ENCODE peak calls at places on chromosomes 16 and 17, in four cellular contexts. C is heart right ventricle, A is HTR-8/SVneo, M is H7. O is an unnamed sample.
A peak's percentile ranks its signal among the peaks of the same experiment; 100 is the strongest.

GRCh38 chr17:3544365-3544764 is 13.2 kb downstream of the TRPV3 start:
- DNase-seq in C (no peak), A (no peak), M (peak; percentile 52), O (peak; percentile 46)

GRCh38 chr16:17101646-17102045 is 369.1 kb downstream of the XYLT1 start:
- DNase-seq in C (no peak), A (no peak), M (peak; percentile 43), O (no peak)

GRCh38 chr17:7586673-7587419 is 3.0 kb downstream of the SOX15 start:
- DNase-seq in C (no peak), A (no peak), M (peak; percentile 67), O (peak; percentile 65)

GRCh38 chr17:66123163-66123562 is 68.8 kb downstream of the CEP112 start:
- DNase-seq in C (no peak), A (no peak), M (peak; percentile 14), O (no peak)

GRCh38 chr17:64240741-64241347 is 22.2 kb downstream of the TEX2 start:
- DNase-seq in C (peak; percentile 34), A (no peak), M (no peak), O (no peak)

GRCh38 chr16:22933173-22933572 is 119.2 kb downstream of the HS3ST2 start:
- DNase-seq in C (peak; percentile 24), A (no peak), M (no peak), O (no peak)

GRCh38 chr16:2194852-2195315 is 1.5 kb downstream of the CASKIN1 start:
- DNase-seq in C (no peak), A (peak; percentile 65), M (peak; percentile 95), O (peak; percentile 98)

GRCh38 chr16:89565256-89565505 is 4.7 kb downstream of the RPL13 start:
- DNase-seq in C (no peak), A (no peak), M (peak; percentile 90), O (no peak)

GRCh38 chr17:18248300-18248731 is 10.2 kb downstream of the FLII start:
- DNase-seq in C (peak; percentile 51), A (peak; percentile 96), M (peak; percentile 94), O (peak; percentile 99)

GRCh38 chr17:66426397-66427033 is 124.1 kb downstream of the PRKCA start:
- DNase-seq in C (no peak), A (peak; percentile 54), M (peak; percentile 55), O (no peak)

GRCh38 chr16:47061204-47061603 is 82.5 kb downstream of the NETO2 start:
- DNase-seq in C (no peak), A (no peak), M (no peak), O (no peak)

GRCh38 chr17:48149174-48150106 is 41.9 kb downstream of the SNX11 start:
- DNase-seq in C (no peak), A (no peak), M (peak; percentile 56), O (no peak)

GRCh38 chr17:68161644-68162428 is 86.0 kb upstream of the AMZ2 start:
- DNase-seq in C (peak; percentile 20), A (no peak), M (no peak), O (no peak)

GRCh38 chr17:48907713-48908046 is 527 bp upstream of the UBE2Z start:
- DNase-seq in C (no peak), A (no peak), M (no peak), O (peak; percentile 91)

GRCh38 chr17:78992542-78993212 is 13.0 kb upstream of the LGALS3BP start:
- DNase-seq in C (peak; percentile 3), A (no peak), M (no peak), O (peak; percentile 32)

GRCh38 chr17:992933-993332 is 4.0 kb upstream of the TIMM22 start:
- DNase-seq in C (no peak), A (no peak), M (peak; percentile 35), O (peak; percentile 41)

GRCh38 chr16:49986351-49987124 is 38.5 kb upstream of the CNEP1R1 start:
- DNase-seq in C (no peak), A (no peak), M (peak; percentile 33), O (no peak)

GRCh38 chr17:44733753-44734152 is 25.0 kb upstream of the ADAM11 start:
- DNase-seq in C (no peak), A (peak; percentile 48), M (peak; percentile 79), O (no peak)

GRCh38 chr17:522912-523311 is 170.3 kb upstream of the RPH3AL start:
- DNase-seq in C (no peak), A (no peak), M (peak; percentile 54), O (no peak)

GRCh38 chr16:10338426-10338825 is 47.4 kb upstream of the ATF7IP2 start:
- DNase-seq in C (peak; percentile 15), A (no peak), M (no peak), O (no peak)

GRCh38 chr17:68291836-68292688 is 767 bp downstream of the ARSG start:
- DNase-seq in C (peak; percentile 77), A (peak; percentile 88), M (peak; percentile 88), O (peak; percentile 98)

GRCh38 chr16:87956169-87956770 is 5.0 kb downstream of the BANP start:
- DNase-seq in C (no peak), A (no peak), M (peak; percentile 51), O (peak; percentile 93)

GRCh38 chr17:41486809-41487530 is 2.7 kb downstream of the KRT36 start:
- DNase-seq in C (no peak), A (no peak), M (peak; percentile 93), O (no peak)

GRCh38 chr16:8962393-8963009 is 1.2 kb downstream of the USP7 start:
- DNase-seq in C (peak; percentile 18), A (no peak), M (peak; percentile 80), O (peak; percentile 70)

GRCh38 chr17:65278050-65278819 is 141.1 kb downstream of the RGS9 start:
- DNase-seq in C (peak; percentile 16), A (peak; percentile 94), M (peak; percentile 84), O (peak; percentile 87)

GRCh38 chr17:44827863-44828262 is 2.2 kb downstream of the GJC1 start:
- DNase-seq in C (no peak), A (no peak), M (no peak), O (no peak)

GRCh38 chr17:44820631-44821196 is 9.4 kb downstream of the GJC1 start:
- DNase-seq in C (no peak), A (peak; percentile 89), M (no peak), O (peak; percentile 92)

GRCh38 chr16:62201911-62202310 is 165.7 kb upstream of the CDH8 start:
- DNase-seq in C (no peak), A (no peak), M (no peak), O (no peak)

GRCh38 chr16:35687071-35687470 is 2227.7 kb downstream of the TP53TG3F start:
- DNase-seq in C (no peak), A (no peak), M (no peak), O (no peak)

GRCh38 chr17:77345260-77345910 is 204.6 kb downstream of the SEC14L1 start:
- DNase-seq in C (no peak), A (no peak), M (peak; percentile 23), O (peak; percentile 29)

GRCh38 chr16:73610160-73610559 is 562.2 kb upstream of the ZFHX3 start:
- DNase-seq in C (no peak), A (no peak), M (no peak), O (no peak)

GRCh38 chr17:79842136-79842655 is 3.0 kb upstream of the CBX4 start:
- DNase-seq in C (no peak), A (no peak), M (peak; percentile 86), O (no peak)

GRCh38 chr17:66347661-66348604 is 45.5 kb downstream of the PRKCA start:
- DNase-seq in C (no peak), A (no peak), M (no peak), O (no peak)

GRCh38 chr17:71592431-71592830 is 528.4 kb upstream of the SOX9 start:
- DNase-seq in C (no peak), A (no peak), M (no peak), O (no peak)

GRCh38 chr17:8185580-8186445 is 4.2 kb downstream of the BORCS6 start:
- DNase-seq in C (peak; percentile 90), A (peak; percentile 82), M (peak; percentile 89), O (peak; percentile 90)

GRCh38 chr16:88606146-88606757 is 32.1 kb upstream of the IL17C start:
- DNase-seq in C (no peak), A (no peak), M (no peak), O (peak; percentile 54)

GRCh38 chr16:16033208-16033717 is 83.8 kb downstream of the ABCC1 start:
- DNase-seq in C (no peak), A (no peak), M (no peak), O (peak; percentile 25)

O was measured in osteoblast.